ENCODE peak calls at places on chromosome 9, in seven cellular contexts. Z is AG04450; M is left ventricle myocardium inferior; I is stimulated activated CD8-positive, alpha-beta memory T cell treated with anti-CD3 and anti-CD28 coated beads, Interleukin-7, amount 100 ng/mL, for 24 hours; G is effector memory CD4-positive, alpha-beta T cell; L is fibroblast of the conjunctiva; K is tibial nerve. E is an unnamed sample.

GRCh38 chr9:3477236-3477834 is 48.5 kb downstream of the RFX3 start:
- DNase-seq in Z (no peak), M (no peak), I (no peak), G (no peak), L (no peak), K (no peak), E (no peak)

GRCh38 chr9:133583586-133583985 is 25.6 kb downstream of the FAM163B start:
- DNase-seq in Z (no peak), M (peak), I (no peak), G (no peak), L (no peak), K (no peak), E (no peak)

GRCh38 chr9:108885643-108886348 is 23.7 kb downstream of the ACTL7A start:
- DNase-seq in Z (peak), M (no peak), I (peak), G (no peak), L (peak), K (no peak), E (no peak)

GRCh38 chr9:11431490-11431889 is 818.7 kb upstream of the PTPRD start:
- DNase-seq in Z (no peak), M (no peak), I (no peak), G (no peak), L (no peak), K (no peak), E (no peak)

GRCh38 chr9:123834907-123835562 is 94.9 kb downstream of the DENND1A start:
- DNase-seq in Z (no peak), M (no peak), I (no peak), G (no peak), L (no peak), K (no peak), E (no peak)

GRCh38 chr9:131733601-131734061 is 6.2 kb downstream of the RAPGEF1 start:
- DNase-seq in Z (peak), M (no peak), I (no peak), G (peak), L (peak), K (no peak), E (no peak)

GRCh38 chr9:13787234-13787833 is 507.8 kb upstream of the MPDZ start:
- DNase-seq in Z (no peak), M (no peak), I (no peak), G (no peak), L (peak), K (no peak), E (no peak)

GRCh38 chr9:113807173-113808061 is 68.7 kb upstream of the ZNF618 start:
- DNase-seq in Z (peak), M (peak), I (peak), G (no peak), L (peak), K (no peak), E (peak)

GRCh38 chr9:105053209-105053652 is 125.3 kb upstream of the ABCA1 start:
- DNase-seq in Z (no peak), M (no peak), I (no peak), G (no peak), L (peak), K (no peak), E (no peak)

GRCh38 chr9:120610975-120611689 is 31.2 kb upstream of the CDK5RAP2 start:
- DNase-seq in Z (no peak), M (no peak), I (no peak), G (no peak), L (no peak), K (no peak), E (no peak)

GRCh38 chr9:117073539-117074336 is 341.1 kb downstream of the ASTN2 start:
- DNase-seq in Z (no peak), M (no peak), I (no peak), G (no peak), L (no peak), K (no peak), E (peak)

GRCh38 chr9:33159760-33160127 is 7.4 kb downstream of the B4GALT1 start:
- DNase-seq in Z (no peak), M (peak), I (no peak), G (peak), L (no peak), K (peak), E (no peak)

GRCh38 chr9:133950206-133950915 is 41.8 kb downstream of the VAV2 start:
- DNase-seq in Z (no peak), M (peak), I (no peak), G (no peak), L (no peak), K (no peak), E (no peak)

GRCh38 chr9:70589571-70590263 is 175.3 kb upstream of the KLF9 start:
- DNase-seq in Z (no peak), M (peak), I (no peak), G (no peak), L (peak), K (no peak), E (no peak)

GRCh38 chr9:127130661-127131538 is 8.5 kb upstream of the ANGPTL2 start:
- DNase-seq in Z (peak), M (peak), I (no peak), G (no peak), L (peak), K (peak), E (no peak)

GRCh38 chr9:38309324-38310195 is 82.9 kb upstream of the ALDH1B1 start:
- DNase-seq in Z (no peak), M (no peak), I (no peak), G (no peak), L (no peak), K (no peak), E (no peak)

GRCh38 chr9:123368023-123368422 is 12.0 kb downstream of the CRB2 start:
- DNase-seq in Z (no peak), M (no peak), I (no peak), G (no peak), L (no peak), K (no peak), E (no peak)

GRCh38 chr9:3511537-3511936 is 14.3 kb downstream of the RFX3 start:
- DNase-seq in Z (no peak), M (no peak), I (no peak), G (no peak), L (no peak), K (no peak), E (no peak)

GRCh38 chr9:131095666-131096489 is 453 bp upstream of the AIF1L start:
- DNase-seq in Z (no peak), M (no peak), I (no peak), G (no peak), L (no peak), K (no peak), E (peak)

GRCh38 chr9:26329974-26330373 is 562.6 kb downstream of the CAAP1 start:
- DNase-seq in Z (no peak), M (no peak), I (no peak), G (no peak), L (no peak), K (no peak), E (no peak)

GRCh38 chr9:108565651-108566378 is 290.0 kb downstream of the ACTL7B start:
- DNase-seq in Z (peak), M (no peak), I (no peak), G (no peak), L (peak), K (peak), E (peak)

GRCh38 chr9:3138236-3139229 is 294.6 kb upstream of the PUM3 start:
- DNase-seq in Z (no peak), M (no peak), I (no peak), G (no peak), L (no peak), K (no peak), E (no peak)

GRCh38 chr9:97602430-97602829 is 30.7 kb downstream of the TSTD2 start:
- DNase-seq in Z (no peak), M (peak), I (no peak), G (no peak), L (no peak), K (no peak), E (no peak)

GRCh38 chr9:2356391-2356790 is 265.2 kb upstream of the VLDLR start:
- DNase-seq in Z (no peak), M (no peak), I (no peak), G (no peak), L (no peak), K (no peak), E (no peak)

GRCh38 chr9:136742640-136743391 is at the start of gene LCN10:
- DNase-seq in Z (no peak), M (no peak), I (no peak), G (no peak), L (no peak), K (no peak), E (no peak)

GRCh38 chr9:87498816-87499454 is 1.3 kb downstream of the DAPK1 start:
- DNase-seq in Z (no peak), M (no peak), I (no peak), G (no peak), L (no peak), K (no peak), E (no peak)

GRCh38 chr9:128104171-128104618 is 23.3 kb downstream of the PTGES2 start:
- DNase-seq in Z (no peak), M (no peak), I (no peak), G (no peak), L (peak), K (no peak), E (no peak)

GRCh38 chr9:11713077-11713476 is 980.1 kb upstream of the TYRP1 start:
- DNase-seq in Z (no peak), M (no peak), I (no peak), G (no peak), L (no peak), K (no peak), E (no peak)

GRCh38 chr9:18568969-18569368 is 95.0 kb downstream of the ADAMTSL1 start:
- DNase-seq in Z (no peak), M (no peak), I (no peak), G (no peak), L (no peak), K (no peak), E (no peak)